ENCODE peak calls at places on chromosomes 11 and 22, in six cellular contexts. I is gastrocnemius medialis, Y is sigmoid colon, Q is left ventricle myocardium inferior, N is cardiac muscle cell, P is OCI-LY7. S is an unnamed sample. For H3K4me1, the result is how much of the 10 kb centered on the place peaks cover.

GRCh38 chr11:126404367-126404766 is 48.9 kb downstream of the ST3GAL4 start:
- DNase-seq in I (no peak), Y (no peak), Q (no peak), N (no peak), P (no peak), S (no peak)

GRCh38 chr11:75324740-75325139 is 26.7 kb downstream of the ARRB1 start:
- DNase-seq in I (no peak), Y (no peak), Q (no peak), N (no peak), P (no peak), S (no peak)

GRCh38 chr22:39013923-39014722 is at the start of gene APOBEC3C:
- DNase-seq in I (peak), Y (peak), Q (peak), N (peak), P (peak), S (peak)

GRCh38 chr11:96015911-96016565 is 92.1 kb upstream of the MTMR2 start:
- DNase-seq in I (no peak), Y (no peak), Q (no peak), N (no peak), P (peak), S (no peak)

GRCh38 chr22:48241658-48242057 is 1479.2 kb downstream of the TBC1D22A start:
- DNase-seq in I (no peak), Y (no peak), Q (no peak), N (no peak), P (no peak), S (no peak)

GRCh38 chr11:123384116-123384515 is 46.0 kb upstream of the GRAMD1B start:
- DNase-seq in I (no peak), Y (no peak), Q (no peak), N (no peak), P (no peak), S (no peak)

GRCh38 chr11:43955381-43956118 is 13.1 kb downstream of the C11orf96 start:
- DNase-seq in I (no peak), Y (no peak), Q (no peak), N (no peak), P (no peak), S (no peak)

GRCh38 chr11:131154329-131154728 is 216.1 kb upstream of the NTM start:
- DNase-seq in I (no peak), Y (no peak), Q (no peak), N (no peak), P (no peak), S (no peak)

GRCh38 chr11:73389134-73389525 is 12.9 kb downstream of the RELT start:
- DNase-seq in I (no peak), Y (no peak), Q (no peak), N (no peak), P (no peak), S (no peak)

GRCh38 chr22:48807155-48807554 is 1020.5 kb downstream of the BRD1 start:
- DNase-seq in I (no peak), Y (no peak), Q (no peak), N (no peak), P (no peak), S (no peak)

GRCh38 chr11:124934862-124935547 is 842 bp downstream of the HEPACAM start:
- DNase-seq in I (no peak), Y (no peak), Q (no peak), N (no peak), P (no peak), S (no peak)

GRCh38 chr22:25942989-25943411 is 201.0 kb downstream of the MYO18B start:
- DNase-seq in I (peak), Y (no peak), Q (peak), N (no peak), P (no peak), S (peak)

GRCh38 chr22:49553518-49554295 is 274.0 kb downstream of the BRD1 start:
- DNase-seq in I (peak), Y (peak), Q (no peak), N (peak), P (no peak), S (no peak)

GRCh38 chr11:133163463-133164419 is 368.6 kb downstream of the OPCML start:
- DNase-seq in I (no peak), Y (no peak), Q (no peak), N (peak), P (peak), S (no peak)

GRCh38 chr22:42844756-42845155 is 12.3 kb downstream of the ARFGAP3 start:
- DNase-seq in I (no peak), Y (no peak), Q (no peak), N (no peak), P (no peak), S (no peak)

GRCh38 chr11:16402654-16403447 is 46.5 kb upstream of the SOX6 start:
- DNase-seq in I (no peak), Y (no peak), Q (no peak), N (no peak), P (no peak), S (no peak)

GRCh38 chr11:31995525-31996123 is 95.2 kb upstream of the RCN1 start:
- DNase-seq in I (no peak), Y (no peak), Q (no peak), N (no peak), P (peak), S (no peak)

GRCh38 chr11:67651976-67652895 is 1.7 kb upstream of the ACY3 start:
- DNase-seq in I (no peak), Y (no peak), Q (no peak), N (no peak), P (no peak), S (no peak)

GRCh38 chr22:49119551-49119952 is 708.1 kb downstream of the BRD1 start:
- DNase-seq in I (peak), Y (no peak), Q (peak), N (no peak), P (no peak), S (peak)

GRCh38 chr22:23072035-23072910 is 2.0 kb downstream of the GNAZ start:
- DNase-seq in I (no peak), Y (peak), Q (peak), N (no peak), P (no peak), S (peak)

GRCh38 chr11:11137339-11137738 is 215.7 kb downstream of the CSNK2A3 start:
- DNase-seq in I (no peak), Y (no peak), Q (no peak), N (no peak), P (no peak), S (no peak)

GRCh38 chr11:123560001-123560400 is 94.4 kb downstream of the SCN3B start:
- DNase-seq in I (peak), Y (peak), Q (peak), N (no peak), P (no peak), S (peak)

GRCh38 chr11:104129138-104129537 is 34.8 kb downstream of the PDGFD start:
- DNase-seq in I (no peak), Y (no peak), Q (no peak), N (no peak), P (no peak), S (no peak)

DNA sequence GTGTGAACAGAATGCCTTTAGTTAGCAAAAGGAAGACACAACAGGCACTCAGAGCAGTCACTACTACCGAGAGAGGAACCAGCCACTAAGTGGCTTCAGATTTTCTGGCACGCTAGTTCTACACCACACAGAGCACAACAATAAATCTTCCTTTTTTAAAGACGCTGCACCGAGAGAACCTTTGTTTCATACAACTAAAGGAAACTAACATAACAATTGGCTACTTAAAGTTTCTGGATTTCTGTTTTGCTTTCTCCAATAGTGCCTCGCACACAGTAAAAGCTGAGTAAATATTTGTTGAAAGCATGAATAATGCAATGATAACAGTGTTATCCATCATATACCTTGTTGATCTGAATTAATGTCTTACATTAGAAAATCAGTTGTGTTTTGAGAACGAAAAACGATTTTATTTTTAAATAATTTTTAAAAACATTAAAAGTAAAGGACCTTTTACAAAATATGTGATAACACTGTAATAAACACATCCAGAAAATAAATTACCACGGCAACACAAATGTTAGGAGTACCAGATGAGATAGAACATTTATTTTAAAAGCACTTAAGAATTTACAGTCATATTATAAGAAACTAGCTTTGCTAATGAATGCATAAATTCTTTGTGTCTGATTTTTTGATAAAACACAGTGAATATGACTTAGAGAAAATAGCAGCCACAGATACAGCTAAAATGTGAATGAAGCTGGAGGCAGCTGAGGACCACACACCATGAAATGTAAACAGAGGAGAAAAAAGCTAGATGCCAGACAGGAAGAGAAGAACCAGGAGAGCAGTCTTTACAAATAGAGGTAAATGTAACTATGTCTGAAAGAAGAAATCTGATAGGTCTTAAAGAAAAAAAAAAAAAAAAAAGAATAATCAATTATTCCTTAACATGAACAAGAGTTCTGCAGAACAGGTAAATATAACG is 14.8 kb downstream of the CCDC34 start:
- DNase-seq in I (no peak), Y (no peak), Q (no peak), N (no peak), P (no peak), S (no peak)
- H3K4me3 ChIP-seq in I (no peak), Y (no peak), Q (no peak), N (no peak), P (no peak), S (no peak)

DNA sequence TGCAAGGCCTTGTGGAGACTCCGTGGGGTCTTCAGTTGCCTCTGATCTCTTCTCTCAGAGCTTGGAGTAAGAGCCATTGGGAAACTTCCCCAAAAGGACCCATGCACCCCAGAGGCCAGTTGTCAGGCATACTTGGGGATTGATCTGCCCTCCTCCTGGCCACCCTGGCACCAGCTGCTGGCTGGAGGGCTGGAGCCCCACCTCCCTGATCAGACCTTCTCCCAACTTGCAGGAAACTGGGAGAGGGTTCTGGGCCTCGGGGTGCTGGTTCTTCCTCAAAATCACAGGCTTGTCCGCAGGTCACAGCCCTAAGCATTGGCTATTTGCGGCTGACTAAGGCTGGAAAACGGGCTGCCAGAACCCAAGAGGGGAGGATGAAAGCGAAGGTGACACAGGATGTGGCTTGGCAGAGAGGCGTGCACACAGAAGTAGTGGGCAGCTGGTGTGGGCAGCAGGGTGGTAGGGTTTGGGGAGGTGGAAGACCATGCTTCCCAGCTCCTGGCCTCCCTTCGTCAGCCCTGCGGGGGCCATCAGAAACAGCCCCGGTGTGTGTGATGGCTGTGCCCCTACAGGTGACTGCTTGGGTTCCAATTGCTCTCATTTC is 1.3 kb upstream of the DGKZ start:
- DNase-seq in I (no peak), Y (no peak), Q (no peak), N (no peak), P (no peak), S (no peak)
- H3K4me1 ChIP-seq in I (under half), Y (under half), Q (half or more), N (under half), P (under half), S (under half)

DNA sequence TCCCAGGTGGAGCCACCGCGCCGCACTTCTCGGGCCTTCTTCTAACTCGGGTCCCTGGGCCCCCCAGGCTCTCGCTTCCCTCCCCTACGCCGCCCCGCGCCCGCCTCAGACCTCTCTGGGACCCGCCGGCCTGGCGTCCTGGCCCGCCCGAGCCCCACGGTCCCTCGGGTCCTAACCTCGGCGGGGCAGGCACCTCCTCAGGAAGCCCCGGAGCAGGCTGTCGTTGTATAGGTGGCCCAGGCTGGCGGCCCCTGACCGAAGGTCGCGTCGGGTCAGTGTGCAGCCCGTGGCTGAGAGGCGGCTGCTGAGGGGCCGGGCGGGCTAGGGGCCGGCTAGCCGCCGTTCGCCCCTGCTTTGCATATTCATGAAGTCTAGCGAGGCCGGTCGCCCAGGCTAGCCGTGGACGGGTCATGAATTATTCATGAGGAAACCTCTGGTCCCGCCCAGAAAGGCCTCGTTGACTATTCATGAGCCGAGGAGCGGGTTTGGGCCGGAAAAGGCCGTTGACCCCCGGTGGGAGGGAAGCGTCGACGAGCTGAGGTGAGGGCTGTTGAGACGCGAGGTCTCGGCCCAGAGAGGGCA is at the start of gene HORMAD2:
- DNase-seq in I (no peak), Y (no peak), Q (no peak), N (peak), P (no peak), S (no peak)
- H3K4me3 ChIP-seq in I (peak), Y (no peak), Q (peak), N (no peak), P (no peak), S (peak)

DNA sequence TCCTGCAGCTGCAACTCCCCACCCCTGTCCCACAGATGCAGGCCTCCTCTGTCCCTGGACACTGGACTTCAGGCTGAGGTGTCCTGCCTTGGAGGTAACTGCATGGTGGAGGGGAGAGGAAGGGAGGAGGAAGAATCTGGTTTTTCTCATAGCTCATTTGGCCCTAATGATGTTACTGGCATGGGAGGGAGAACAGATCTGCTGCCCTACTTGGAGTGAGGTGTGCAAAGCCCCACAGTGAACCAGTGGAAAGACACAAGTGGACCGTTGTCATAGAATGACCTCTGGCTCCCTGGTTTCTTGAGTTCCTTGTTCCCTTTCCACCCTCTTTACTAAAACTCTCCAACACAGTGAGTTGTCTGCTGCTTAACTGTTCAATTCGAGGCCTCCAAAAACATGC is 215.9 kb downstream of the BARX2 start:
- DNase-seq in I (no peak), Y (no peak), Q (no peak), N (no peak), P (no peak), S (no peak)
- H3K4me1 ChIP-seq in I (under half), Y (under half), Q (under half), N (under half), P (under half), S (under half)

GRCh38 chr11:105609832-105610781 is at the start of gene GRIA4:
- DNase-seq in I (no peak), Y (peak), Q (no peak), N (peak), P (no peak), S (peak)
- H3K4me3 ChIP-seq in I (peak), Y (peak), Q (peak), N (peak), P (no peak), S (peak)

GRCh38 chr11:64744544-64745218 is 739 bp upstream of the RASGRP2 start:
- DNase-seq in I (no peak), Y (no peak), Q (no peak), N (peak), P (no peak), S (no peak)
- H3K4me1 ChIP-seq in I (under half), Y (under half), Q (under half), N (under half), P (under half), S (under half)

DNA sequence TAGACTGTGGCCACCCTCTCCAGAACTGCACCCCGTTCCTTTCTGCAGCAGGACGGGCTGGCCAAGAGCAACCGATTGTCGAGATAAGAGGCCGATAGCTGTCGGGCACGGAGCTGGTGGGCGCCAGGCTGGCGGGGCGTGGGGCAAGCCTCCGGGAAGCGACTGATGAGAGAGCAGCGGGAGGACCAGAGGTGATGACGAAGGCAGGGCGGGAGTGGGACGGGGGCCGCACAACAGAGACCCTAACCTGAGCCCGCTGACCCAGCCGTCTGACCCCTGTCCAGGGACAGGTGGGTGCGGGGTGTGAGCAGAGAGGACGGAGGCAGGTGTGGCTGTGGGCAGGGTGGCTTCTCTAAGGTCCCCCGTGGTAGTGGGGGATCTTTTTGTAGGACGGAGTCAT is 7.3 kb upstream of the BRSK2 start:
- DNase-seq in I (no peak), Y (no peak), Q (no peak), N (no peak), P (no peak), S (no peak)
- H3K4me3 ChIP-seq in I (no peak), Y (no peak), Q (peak), N (no peak), P (no peak), S (no peak)

GRCh38 chr22:17370766-17371181 is 1.5 kb downstream of the CECR2 start:
- DNase-seq in I (no peak), Y (no peak), Q (no peak), N (no peak), P (no peak), S (no peak)
- H3K4me1 ChIP-seq in I (half or more), Y (under half), Q (half or more), N (under half), P (under half), S (half or more)

DNA sequence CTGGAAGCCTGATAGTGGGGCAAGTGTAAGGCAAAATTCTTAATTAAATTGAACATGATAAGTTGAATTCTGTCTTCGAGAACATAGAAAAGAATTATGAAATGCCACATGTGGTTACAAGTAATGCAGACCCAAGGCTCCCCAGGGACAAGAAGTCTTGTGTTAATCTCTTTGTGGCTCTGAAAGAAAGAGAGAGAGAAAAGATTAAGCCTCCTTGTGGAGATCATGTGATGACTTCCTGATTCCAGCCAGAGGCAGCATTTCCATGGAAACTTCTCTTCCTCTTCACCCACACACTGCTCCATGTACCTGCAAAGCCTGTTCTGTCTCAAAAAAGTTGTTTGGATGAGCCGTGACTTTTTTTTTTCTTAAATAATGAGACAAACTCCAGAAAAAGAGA is 1.9 kb upstream of the TYR start:
- DNase-seq in I (no peak), Y (no peak), Q (no peak), N (no peak), P (no peak), S (no peak)
- H3K4me3 ChIP-seq in I (no peak), Y (no peak), Q (no peak), N (no peak), P (no peak), S (no peak)

S was measured in psoas muscle.